ENCODE peak calls at places on chromosomes 1 and 21, in four cellular contexts. O, K, F and Z are unnamed samples. For H3K4me1, the result is how much of the 10 kb centered on the place peaks cover.

GRCh38 chr1:109181085-109181806 is 32.5 kb upstream of the SARS1 start:
- DNase-seq in O (no peak), K (peak), F (peak), Z (no peak)

GRCh38 chr1:196001188-196001587 is 607.1 kb downstream of the KCNT2 start:
- DNase-seq in O (no peak), K (no peak), F (no peak), Z (no peak)

GRCh38 chr21:37516998-37517397 is 150.4 kb downstream of the DYRK1A start:
- DNase-seq in O (no peak), K (no peak), F (no peak), Z (no peak)

GRCh38 chr1:11170102-11170501 is 19.1 kb upstream of the ANGPTL7 start:
- DNase-seq in O (no peak), K (no peak), F (no peak), Z (no peak)

GRCh38 chr1:162973381-162973795 is 95.8 kb upstream of the RGS4 start:
- DNase-seq in O (no peak), K (peak), F (no peak), Z (no peak)

GRCh38 chr1:16905856-16906702 is 10.3 kb downstream of the RNU1-2 start:
- DNase-seq in O (no peak), K (peak), F (no peak), Z (no peak)

GRCh38 chr1:235049217-235049616 is 79.4 kb downstream of the TOMM20 start:
- DNase-seq in O (peak), K (no peak), F (no peak), Z (no peak)

GRCh38 chr1:24688621-24689195 is 45.6 kb downstream of the SRRM1 start:
- DNase-seq in O (peak), K (peak), F (peak), Z (peak)

GRCh38 chr1:235326719-235327558 is 1.0 kb downstream of the ARID4B start:
- DNase-seq in O (peak), K (peak), F (peak), Z (peak)

GRCh38 chr1:223401873-223402789 is 8.9 kb downstream of the CCDC185 start:
- DNase-seq in O (no peak), K (peak), F (no peak), Z (no peak)

GRCh38 chr1:25610822-25611630 is 5.6 kb upstream of the MAN1C1 start:
- DNase-seq in O (no peak), K (no peak), F (no peak), Z (no peak)

GRCh38 chr1:47533176-47534039 is 95.6 kb downstream of the FOXD2 start:
- DNase-seq in O (peak), K (peak), F (no peak), Z (no peak)

GRCh38 chr21:45988366-45989347 is 7.1 kb downstream of the COL6A1 start:
- DNase-seq in O (peak), K (no peak), F (no peak), Z (no peak)

GRCh38 chr1:32759521-32759980 is 57.0 kb upstream of the SYNC start:
- DNase-seq in O (peak), K (no peak), F (peak), Z (no peak)

GRCh38 chr1:43451157-43451591 is 2.6 kb downstream of the HYI start:
- DNase-seq in O (peak), K (no peak), F (no peak), Z (peak)

GRCh38 chr1:209630383-209631219 is 21.6 kb downstream of the LAMB3 start:
- DNase-seq in O (no peak), K (no peak), F (no peak), Z (no peak)

GRCh38 chr1:207424570-207425131 is 29.5 kb upstream of the CR2 start:
- DNase-seq in O (peak), K (no peak), F (no peak), Z (no peak)

GRCh38 chr1:10402729-10403274 is 3.9 kb downstream of the PGD start:
- DNase-seq in O (no peak), K (peak), F (no peak), Z (no peak)

GRCh38 chr1:191592907-191593306 is 565.4 kb upstream of the RGS18 start:
- DNase-seq in O (no peak), K (no peak), F (no peak), Z (no peak)

GRCh38 chr1:4166711-4167110 is 266.6 kb upstream of the C1orf174 start:
- DNase-seq in O (no peak), K (no peak), F (no peak), Z (no peak)

GRCh38 chr1:242120432-242120831 is 121.5 kb upstream of the MAP1LC3C start:
- DNase-seq in O (no peak), K (no peak), F (no peak), Z (no peak)

GRCh38 chr21:32182449-32182848 is 96.4 kb downstream of the MIS18A start:
- DNase-seq in O (no peak), K (no peak), F (no peak), Z (no peak)

GRCh38 chr1:15153184-15153841 is at the start of gene TMEM51:
- DNase-seq in O (peak), K (peak), F (peak), Z (peak)

GRCh38 chr1:150234309-150234646 is 1.6 kb downstream of the ANP32E start:
- DNase-seq in O (no peak), K (no peak), F (peak), Z (no peak)

GRCh38 chr1:26694597-26695416 is 1.0 kb upstream of the ARID1A start:
- DNase-seq in O (no peak), K (no peak), F (no peak), Z (no peak)
- H3K4me1 ChIP-seq in O (under half), K (under half), F (half or more), Z (under half)

GRCh38 chr1:239457491-239458488 is 71.4 kb downstream of the CHRM3 start:
- DNase-seq in O (no peak), K (peak), F (no peak), Z (no peak)
- TF ChIP-seq CTCF in O (no peak), K (no peak), F (no peak), Z (no peak)

GRCh38 chr1:201019321-201019977 is 4.1 kb downstream of the KIF21B start:
- DNase-seq in O (peak), K (peak), F (peak), Z (peak)
- H3K4me1 ChIP-seq in O (under half), K (under half), F (under half), Z (under half)

DNA sequence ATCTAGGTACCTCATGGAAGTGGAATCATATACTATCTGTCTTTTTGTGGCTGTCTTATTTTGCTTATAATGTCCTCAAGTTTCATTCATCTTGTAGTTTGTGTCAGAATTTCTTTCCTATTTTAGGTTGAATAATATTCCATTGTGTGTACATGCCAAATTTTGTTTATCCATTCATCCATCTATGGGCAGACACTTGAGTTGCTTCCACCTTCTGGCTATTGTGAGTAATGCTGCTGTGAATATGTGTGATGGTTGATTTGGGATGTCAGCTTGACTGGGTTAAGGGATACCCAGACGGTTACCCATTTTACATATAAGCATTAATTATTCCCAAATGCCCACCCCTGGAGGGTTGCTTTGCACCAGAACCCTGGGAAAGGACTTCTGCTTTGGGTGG is 477.5 kb downstream of the PTPRU start:
- DNase-seq in O (no peak), K (peak), F (no peak), Z (no peak)
- TF ChIP-seq CTCF in O (no peak), K (peak), F (no peak), Z (no peak)